ENCODE peak calls at places on chromosomes 12 and 14, in five cellular contexts. G, Y, J, N and I are unnamed samples.

GRCh38 chr12:6745751-6746525 is 7.0 kb downstream of the MLF2 start:
- DNase-seq in G (no peak), Y (no peak), J (no peak), N (no peak), I (no peak)

GRCh38 chr14:59305836-59306555 is 117.5 kb downstream of the DAAM1 start:
- DNase-seq in G (no peak), Y (peak), J (no peak), N (no peak), I (no peak)

GRCh38 chr12:105084251-105085250 is at the start of gene ALDH1L2:
- DNase-seq in G (no peak), Y (peak), J (peak), N (peak), I (peak)

GRCh38 chr12:26692417-26692816 is 140.6 kb downstream of the ITPR2 start:
- DNase-seq in G (no peak), Y (no peak), J (no peak), N (no peak), I (no peak)

GRCh38 chr14:91708795-91709194 is 23.1 kb downstream of the CATSPERB start:
- DNase-seq in G (no peak), Y (no peak), J (no peak), N (no peak), I (no peak)

GRCh38 chr14:20434701-20435453 is 1.1 kb downstream of the KLHL33 start:
- DNase-seq in G (no peak), Y (no peak), J (peak), N (no peak), I (no peak)

GRCh38 chr14:44297437-44297836 is 209.6 kb downstream of the FSCB start:
- DNase-seq in G (no peak), Y (no peak), J (no peak), N (no peak), I (no peak)

GRCh38 chr12:65248656-65249633 is 29.5 kb upstream of the MSRB3 start:
- DNase-seq in G (no peak), Y (peak), J (no peak), N (no peak), I (no peak)

GRCh38 chr14:95679995-95680735 is 6.1 kb upstream of the TCL1B start:
- DNase-seq in G (no peak), Y (no peak), J (no peak), N (no peak), I (no peak)

GRCh38 chr14:68466491-68466977 is 326.3 kb downstream of the ZFP36L1 start:
- DNase-seq in G (no peak), Y (peak), J (no peak), N (no peak), I (no peak)

GRCh38 chr14:89382487-89383170 is 34.4 kb downstream of the FOXN3 start:
- DNase-seq in G (no peak), Y (no peak), J (no peak), N (no peak), I (peak)

GRCh38 chr12:43434614-43435013 is 117.4 kb downstream of the ADAMTS20 start:
- DNase-seq in G (no peak), Y (no peak), J (no peak), N (no peak), I (no peak)

GRCh38 chr12:93229494-93230310 is 148.0 kb upstream of the NUDT4 start:
- DNase-seq in G (no peak), Y (peak), J (no peak), N (no peak), I (no peak)

GRCh38 chr12:50569321-50569720 is 64.5 kb downstream of the DIP2B start:
- DNase-seq in G (no peak), Y (no peak), J (no peak), N (no peak), I (peak)

GRCh38 chr12:93419388-93420034 is 22.2 kb downstream of the UBE2N start:
- DNase-seq in G (no peak), Y (peak), J (peak), N (no peak), I (peak)

GRCh38 chr14:29741909-29742401 is 185.7 kb downstream of the PRKD1 start:
- DNase-seq in G (no peak), Y (peak), J (peak), N (no peak), I (peak)

GRCh38 chr12:111971800-111972199 is 41.2 kb downstream of the TMEM116 start:
- DNase-seq in G (no peak), Y (no peak), J (no peak), N (no peak), I (no peak)

GRCh38 chr12:19542606-19543005 is 103.3 kb downstream of the AEBP2 start:
- DNase-seq in G (no peak), Y (no peak), J (no peak), N (no peak), I (no peak)

GRCh38 chr14:61493996-61494395 is 172.6 kb downstream of the PRKCH start:
- DNase-seq in G (no peak), Y (no peak), J (no peak), N (no peak), I (no peak)